ENCODE peak calls at places on chromosomes 11 and 22, in four cellular contexts. Y, B, I and A are unnamed samples.

GRCh38 chr11:75475767-75476650 is 43.0 kb upstream of the KLHL35 start:
- DNase-seq in Y (no peak), B (no peak), I (peak; percentile 43), A (no peak)

GRCh38 chr22:32699686-32700085 is 101.8 kb upstream of the TIMP3 start:
- DNase-seq in Y (no peak), B (no peak), I (no peak), A (no peak)

GRCh38 chr11:19821993-19822392 is 109.4 kb downstream of the NAV2 start:
- DNase-seq in Y (no peak), B (no peak), I (no peak), A (no peak)

GRCh38 chr11:67356867-67357561 is 3.7 kb upstream of the POLD4 start:
- DNase-seq in Y (peak; percentile 90), B (no peak), I (peak; percentile 76), A (peak; percentile 89)

GRCh38 chr11:118908931-118909618 is 16.7 kb downstream of the BCL9L start:
- DNase-seq in Y (peak; percentile 84), B (peak; percentile 94), I (peak; percentile 65), A (peak; percentile 84)

GRCh38 chr11:73152861-73153483 is 10.9 kb upstream of the FCHSD2 start:
- DNase-seq in Y (no peak), B (no peak), I (peak; percentile 55), A (peak; percentile 42)

GRCh38 chr11:45097721-45098493 is 48.5 kb upstream of the PRDM11 start:
- DNase-seq in Y (peak; percentile 23), B (peak; percentile 85), I (peak; percentile 70), A (peak; percentile 72)

GRCh38 chr22:46390105-46390651 is 54.7 kb downstream of the TRMU start:
- DNase-seq in Y (no peak), B (no peak), I (no peak), A (no peak)

GRCh38 chr11:10893713-10894112 is 35.9 kb upstream of the ZBED5 start:
- DNase-seq in Y (peak; percentile 90), B (no peak), I (peak; percentile 29), A (peak; percentile 63)

GRCh38 chr11:1589996-1590395 is 4.9 kb upstream of the KRTAP5-1 start:
- DNase-seq in Y (no peak), B (no peak), I (no peak), A (no peak)

GRCh38 chr11:68010058-68011041 is at the start of gene ALDH3B1:
- DNase-seq in Y (peak; percentile 97), B (peak; percentile 97), I (peak; percentile 90), A (peak; percentile 90)

GRCh38 chr11:27705873-27706820 is 5.9 kb upstream of the BDNF start:
- DNase-seq in Y (peak; percentile 53), B (no peak), I (no peak), A (peak; percentile 39)

GRCh38 chr11:92306966-92307504 is 82.4 kb downstream of the FAT3 start:
- DNase-seq in Y (no peak), B (peak; percentile 31), I (no peak), A (no peak)

GRCh38 chr11:46855167-46855566 is 9.1 kb upstream of the CKAP5 start:
- DNase-seq in Y (no peak), B (no peak), I (no peak), A (no peak)

GRCh38 chr11:9273430-9274336 is 8.5 kb upstream of the DENND5A start:
- DNase-seq in Y (no peak), B (no peak), I (no peak), A (no peak)

GRCh38 chr11:130816516-130816915 is 99.8 kb downstream of the SNX19 start:
- DNase-seq in Y (no peak), B (no peak), I (no peak), A (no peak)

GRCh38 chr11:48107188-48107704 is 109.4 kb upstream of the OR4B1 start:
- DNase-seq in Y (no peak), B (peak; percentile 85), I (no peak), A (no peak)

GRCh38 chr11:111465400-111465799 is 46.8 kb downstream of the BTG4 start:
- DNase-seq in Y (no peak), B (no peak), I (no peak), A (no peak)

GRCh38 chr11:6991227-6991626 is 28.9 kb downstream of the ZNF214 start:
- DNase-seq in Y (no peak), B (no peak), I (no peak), A (no peak)

DNA sequence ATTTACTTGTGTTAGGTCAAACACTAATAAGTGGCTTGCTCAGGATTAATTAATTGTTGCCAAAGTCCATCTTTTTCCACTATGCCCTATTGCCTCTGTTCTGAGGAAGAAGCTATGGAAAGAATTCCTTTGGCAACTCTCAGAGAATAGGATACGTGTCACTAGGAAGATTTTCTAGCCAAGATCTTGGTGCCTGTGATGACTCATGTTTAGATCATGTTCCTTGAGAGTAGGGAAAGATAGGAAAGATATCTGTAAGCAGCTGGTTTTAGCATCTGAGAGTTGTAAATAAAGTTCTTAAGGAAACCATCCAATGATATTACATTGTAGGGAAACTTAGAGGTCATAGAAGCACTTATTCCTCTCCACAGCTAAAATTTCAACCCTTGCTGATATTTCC is 15.7 kb downstream of the SLN start:
- DNase-seq in Y (peak; percentile 71), B (no peak), I (no peak), A (no peak)
- H3K4me3 ChIP-seq in Y (no peak overlapping the region), B (no peak overlapping the region), I (no peak overlapping the region), A (no peak overlapping the region)

DNA sequence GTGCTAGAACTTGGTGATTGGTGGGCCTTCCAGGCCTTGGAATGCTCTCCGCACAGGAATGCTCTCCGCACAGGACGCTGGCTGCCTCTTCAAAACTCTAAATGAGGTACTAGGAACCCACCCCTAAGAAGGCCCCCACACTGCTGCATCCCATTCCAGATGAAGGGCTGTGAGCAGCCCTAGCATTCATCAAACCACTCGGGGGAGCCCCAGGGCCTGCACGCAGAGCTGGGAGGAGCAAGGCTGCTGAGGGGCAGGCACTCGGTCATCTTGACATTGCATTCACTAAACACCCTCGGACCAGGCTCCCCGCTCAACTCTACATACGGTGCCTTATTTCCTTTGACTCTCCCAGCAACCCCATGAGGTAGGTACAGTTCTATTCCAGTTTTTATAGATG is 49.2 kb upstream of the EMID1 start:
- DNase-seq in Y (no peak), B (no peak), I (no peak), A (peak; percentile 28)
- TF ChIP-seq CTCF in Y (no peak), B (no peak), I (no peak), A (no peak)

GRCh38 chr11:5252280-5253265 is 2.0 kb downstream of the HBG2 start:
- DNase-seq in Y (no peak), B (no peak), I (no peak), A (no peak)

GRCh38 chr11:5250777-5251176 is 1.1 kb upstream of the HBG1 start:
- DNase-seq in Y (no peak), B (no peak), I (no peak), A (no peak)

GRCh38 chr11:5246772-5247478 is 2.7 kb downstream of the HBG1 start:
- DNase-seq in Y (no peak), B (no peak), I (no peak), A (no peak)

GRCh38 chr11:5247479-5248192 is 2.0 kb downstream of the HBG1 start:
- DNase-seq in Y (no peak), B (no peak), I (no peak), A (no peak)

GRCh38 chr11:5251746-5252145 is 2.1 kb upstream of the HBG1 start:
- DNase-seq in Y (no peak), B (no peak), I (no peak), A (no peak)
- H3K9me3 ChIP-seq in Y (no peaks in the 10 kb centered on the region), B (no peaks in the 10 kb centered on the region), I (no peaks in the 10 kb centered on the region), A (no peaks in the 10 kb centered on the region)

GRCh38 chr11:72012897-72013721 is 14.4 kb downstream of the IL18BP start:
- DNase-seq in Y (peak; percentile 59), B (no peak), I (no peak), A (no peak)
- H3K4me3 ChIP-seq in Y (no peak overlapping the region), B (no peak overlapping the region), I (no peak overlapping the region), A (no peak overlapping the region)

GRCh38 chr11:86358720-86359119 is 16.0 kb upstream of the CCDC81 start:
- DNase-seq in Y (no peak), B (no peak), I (no peak), A (no peak)

GRCh38 chr11:86355256-86355655 is 19.4 kb upstream of the CCDC81 start:
- DNase-seq in Y (no peak), B (no peak), I (no peak), A (no peak)

GRCh38 chr11:86365566-86365965 is 9.1 kb upstream of the CCDC81 start:
- DNase-seq in Y (no peak), B (no peak), I (no peak), A (no peak)

GRCh38 chr11:86363424-86363823 is 11.3 kb upstream of the CCDC81 start:
- DNase-seq in Y (no peak), B (no peak), I (no peak), A (no peak)

DNA sequence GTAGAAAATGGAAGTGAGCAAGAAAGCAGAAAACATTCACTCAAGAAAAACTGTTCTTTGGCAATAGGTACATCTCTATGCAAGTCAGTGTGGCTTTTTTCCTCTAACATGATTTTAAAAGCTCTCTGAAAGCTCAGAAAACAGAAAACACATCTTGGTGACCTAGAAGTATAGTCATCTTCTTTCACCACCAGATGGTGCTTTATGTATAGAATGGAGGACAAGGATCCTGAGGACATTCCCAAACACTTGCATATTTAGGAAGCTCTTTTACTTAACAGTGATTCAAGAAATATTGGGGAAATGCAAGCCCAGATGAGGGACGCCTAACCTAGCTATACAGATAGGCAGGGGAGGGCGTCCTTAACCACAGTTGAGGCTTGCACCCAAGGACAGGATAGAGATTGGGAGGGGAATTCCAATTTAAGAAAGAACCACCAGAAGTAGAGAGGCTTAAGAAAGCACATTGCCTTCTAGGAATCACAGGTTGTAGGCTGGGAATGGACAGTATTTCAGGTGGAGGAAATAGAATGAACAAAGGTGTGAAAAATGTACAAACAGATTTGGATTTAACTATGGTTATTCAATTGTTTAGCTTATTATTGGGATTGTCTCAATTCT is 13.8 kb upstream of the CCDC81 start:
- DNase-seq in Y (peak; percentile 61), B (no peak), I (no peak), A (peak; percentile 47)
- TF ChIP-seq CTCF in Y (peak; percentile 76), B (no peak), I (no peak), A (peak; percentile 71)

GRCh38 chr11:2651054-2651617 is 48.7 kb downstream of the KCNQ1OT1 start:
- DNase-seq in Y (no peak), B (no peak), I (no peak), A (no peak)

GRCh38 chr11:2651826-2652237 is 48.0 kb downstream of the KCNQ1OT1 start:
- DNase-seq in Y (no peak), B (peak; percentile 34), I (no peak), A (no peak)

GRCh38 chr11:2653930-2654739 is 45.7 kb downstream of the KCNQ1OT1 start:
- DNase-seq in Y (no peak), B (peak; percentile 64), I (no peak), A (no peak)

GRCh38 chr11:2652362-2652761 is 47.4 kb downstream of the KCNQ1OT1 start:
- DNase-seq in Y (no peak), B (peak; percentile 83), I (no peak), A (no peak)

GRCh38 chr11:2652857-2653643 is 46.7 kb downstream of the KCNQ1OT1 start:
- DNase-seq in Y (no peak), B (no peak), I (no peak), A (no peak)
- H3K9me3 ChIP-seq in Y (peaks cover 99% of the 10 kb centered on the region), B (peaks cover 43% of the 10 kb centered on the region), I (peaks cover 35% of the 10 kb centered on the region), A (peaks cover 87% of the 10 kb centered on the region)